ENCODE peak calls at places on chromosomes 5 and 9, in nine cellular contexts. J is NAMALWA; S is stimulated activated CD4-positive, alpha-beta T cell treated with anti-CD3 and anti-CD28 coated beads, Interleukin-4, amount 100 ng/mL, for 4 hours; Q is left ventricle myocardium inferior; K is HTR-8/SVneo; A is HFF-Myc; B is stimulated activated CD8-positive, alpha-beta memory T cell treated with anti-CD3 and anti-CD28 coated beads, Interleukin-12 subunit alpha, Interleukin-12 subunit beta, amount 100 ng/mL, for 4 hours; X is RCC 7860; Z is EL. C is an unnamed sample.

GRCh38 chr9:100286257-100286656 is 66.5 kb downstream of the TEX10 start:
- DNase-seq in X (no peak), B (no peak), Z (no peak), J (no peak), K (no peak), A (no peak), Q (no peak), S (no peak), C (no peak)

GRCh38 chr5:142110988-142111687 is 2.6 kb downstream of the NDFIP1 start:
- DNase-seq in A (no peak), X (no peak), S (no peak), Q (no peak), K (no peak), J (no peak), Z (no peak), B (no peak), C (no peak)

GRCh38 chr5:2183154-2184023 is 300.7 kb upstream of the IRX4 start:
- DNase-seq in Z (no peak), S (no peak), B (no peak), J (no peak), X (no peak), A (no peak), K (no peak), Q (no peak), C (no peak)

GRCh38 chr9:76023715-76024195 is 133.3 kb downstream of the PCSK5 start:
- DNase-seq in X (no peak), A (no peak), Z (no peak), K (no peak), B (no peak), S (peak; percentile 36), Q (no peak), J (no peak), C (no peak)

GRCh38 chr5:80540691-80541090 is 29.4 kb downstream of the ANKRD34B start:
- DNase-seq in X (no peak), A (no peak), Z (no peak), Q (no peak), B (no peak), S (no peak), J (no peak), K (no peak), C (no peak)

GRCh38 chr5:15383469-15383868 is 116.5 kb upstream of the FBXL7 start:
- DNase-seq in Q (no peak), S (no peak), A (no peak), J (no peak), K (peak; percentile 36), B (no peak), X (peak; percentile 42), Z (peak; percentile 10), C (no peak)

GRCh38 chr9:17906841-17907779 is 328.2 kb downstream of the SH3GL2 start:
- DNase-seq in S (no peak), K (no peak), X (no peak), A (no peak), Z (no peak), J (no peak), B (no peak), Q (no peak), C (no peak)

GRCh38 chr9:7079051-7079450 is 321.3 kb downstream of the KDM4C start:
- DNase-seq in B (no peak), J (no peak), K (no peak), Q (no peak), A (no peak), S (no peak), Z (no peak), X (no peak), C (no peak)

GRCh38 chr9:1219284-1219683 is 169.1 kb downstream of the DMRT2 start:
- DNase-seq in J (no peak), X (no peak), S (no peak), B (no peak), Z (peak; percentile 48), K (no peak), A (no peak), Q (no peak), C (no peak)

GRCh38 chr5:135890867-135891266 is 4.8 kb downstream of the IL9 start:
- DNase-seq in X (peak; percentile 89), S (no peak), K (no peak), B (no peak), Z (no peak), J (peak; percentile 5), Q (no peak), A (no peak), C (no peak)

GRCh38 chr5:136128416-136128935 is 4.2 kb upstream of the SMAD5 start:
- DNase-seq in S (no peak), X (no peak), Z (no peak), B (no peak), Q (no peak), A (no peak), K (no peak), J (no peak), C (no peak)

GRCh38 chr5:146007270-146007669 is 70.9 kb downstream of the SH3RF2 start:
- DNase-seq in Q (no peak), B (no peak), K (peak; percentile 13), Z (peak; percentile 11), S (no peak), X (peak; percentile 37), J (no peak), A (peak; percentile 15), C (no peak)

GRCh38 chr5:80541392-80541791 is 28.7 kb downstream of the ANKRD34B start:
- DNase-seq in A (no peak), Z (no peak), J (no peak), Q (no peak), B (no peak), X (no peak), S (no peak), K (no peak), C (no peak)

GRCh38 chr9:38106488-38106887 is 37.5 kb upstream of the SHB start:
- DNase-seq in J (no peak), S (no peak), A (no peak), X (no peak), Z (no peak), K (no peak), Q (no peak), B (no peak), C (no peak)

GRCh38 chr9:95079461-95079860 is 238.0 kb downstream of the FANCC start:
- DNase-seq in X (no peak), S (no peak), A (no peak), J (no peak), Z (no peak), Q (no peak), K (no peak), B (no peak), C (no peak)

GRCh38 chr9:126934441-126934840 is 19.9 kb downstream of the RALGPS1 start:
- DNase-seq in Q (no peak), B (no peak), A (no peak), J (no peak), K (no peak), S (no peak), X (no peak), Z (no peak), C (no peak)

GRCh38 chr9:2043243-2043642 is 28.1 kb downstream of the SMARCA2 start:
- DNase-seq in B (no peak), A (no peak), J (no peak), X (no peak), S (no peak), K (no peak), Q (no peak), Z (no peak), C (no peak)

GRCh38 chr5:61167382-61167781 is 5.1 kb upstream of the SMIM15 start:
- DNase-seq in A (no peak), Q (no peak), S (no peak), Z (peak; percentile 41), X (no peak), B (no peak), K (peak; percentile 50), J (no peak), C (no peak)

GRCh38 chr5:98734646-98735045 is 38.8 kb upstream of the RGMB start:
- DNase-seq in J (peak; percentile 22), Z (no peak), A (no peak), Q (no peak), X (no peak), K (no peak), B (no peak), S (no peak), C (no peak)

GRCh38 chr5:90881626-90882150 is 323.1 kb downstream of the ADGRV1 start:
- DNase-seq in Z (no peak), J (no peak), A (no peak), K (no peak), B (no peak), X (no peak), Q (no peak), S (no peak), C (no peak)

GRCh38 chr5:139382371-139382770 is 726 bp downstream of the SLC23A1 start:
- DNase-seq in X (no peak), B (no peak), Z (no peak), A (no peak), K (no peak), Q (no peak), S (no peak), J (no peak), C (no peak)

GRCh38 chr9:95048225-95049087 is 269.1 kb downstream of the FANCC start:
- DNase-seq in B (peak; percentile 32), X (peak; percentile 37), S (peak; percentile 39), A (no peak), Z (peak; percentile 59), K (peak; percentile 42), J (peak; percentile 15), Q (peak; percentile 75), C (peak; percentile 33)

GRCh38 chr5:113397046-113397445 is 37.7 kb downstream of the TSSK1B start:
- DNase-seq in Q (no peak), K (no peak), Z (no peak), B (no peak), X (no peak), J (no peak), S (no peak), A (no peak), C (no peak)

GRCh38 chr5:168756517-168757391 is 177.6 kb upstream of the PANK3 start:
- DNase-seq in K (no peak), S (no peak), J (no peak), B (no peak), Q (no peak), A (no peak), Z (no peak), X (no peak), C (no peak)

GRCh38 chr5:155270737-155271136 is 257.2 kb downstream of the KIF4B start:
- DNase-seq in B (no peak), X (no peak), K (no peak), J (no peak), S (no peak), A (no peak), Z (no peak), Q (no peak), C (no peak)

GRCh38 chr9:7961076-7961475 is 161.5 kb upstream of the DMAC1 start:
- DNase-seq in S (no peak), Z (no peak), A (no peak), K (no peak), X (no peak), Q (no peak), B (no peak), J (no peak), C (no peak)

GRCh38 chr5:135240781-135241360 is 158.2 kb downstream of the MACROH2A1 start:
- DNase-seq in Z (no peak), B (no peak), J (no peak), S (no peak), K (no peak), Q (no peak), A (no peak), X (no peak), C (no peak)

C was measured in activated B cell treated with CpG ODN at 0.5 μM for 24 hours.